ENCODE peak calls at places on chromosomes 5 and 9, in seven cellular contexts. V is GM06990, Z is A549, H is cardiac fibroblast, E is left ventricle myocardium inferior, F is stomach, X is dorsolateral prefrontal cortex. A is an unnamed sample.
A peak's percentile ranks its signal among the peaks of the same experiment; 100 is the strongest.

GRCh38 chr5:431001-431710 is 11.8 kb upstream of the EXOC3 start:
- DNase-seq in H (peak; percentile 43), X (peak; percentile 30), E (no peak), F (peak; percentile 44), V (peak; percentile 58), Z (peak; percentile 59), A (no peak)

GRCh38 chr9:24293391-24293790 is 252.3 kb downstream of the IZUMO3 start:
- DNase-seq in F (no peak), H (no peak), E (no peak), V (no peak), X (no peak), Z (no peak), A (no peak)

GRCh38 chr5:127299678-127300077 is 9.1 kb downstream of the MEGF10 start:
- DNase-seq in Z (no peak), X (no peak), F (no peak), E (no peak), V (no peak), H (peak; percentile 12), A (no peak)

GRCh38 chr5:102628449-102629175 is 126.5 kb upstream of the PAM start:
- DNase-seq in E (no peak), H (peak; percentile 57), X (no peak), F (no peak), V (no peak), Z (no peak), A (no peak)

GRCh38 chr9:36037580-36038169 is 962 bp downstream of the RECK start:
- DNase-seq in H (peak; percentile 55), V (no peak), E (no peak), X (no peak), Z (peak; percentile 17), F (no peak), A (no peak)

GRCh38 chr9:124291801-124292396 is 34.1 kb downstream of the NEK6 start:
- DNase-seq in E (peak; percentile 41), Z (no peak), F (no peak), H (no peak), V (peak; percentile 75), X (no peak), A (no peak)

GRCh38 chr9:120016231-120016630 is 563.7 kb downstream of the CDK5RAP2 start:
- DNase-seq in X (no peak), Z (no peak), E (no peak), V (no peak), H (no peak), F (no peak), A (no peak)

GRCh38 chr5:53422539-53422938 is 57.9 kb upstream of the FST start:
- DNase-seq in F (no peak), E (no peak), V (no peak), X (no peak), H (peak; percentile 96), Z (no peak), A (peak; percentile 60)

GRCh38 chr5:1141827-1142226 is 30.0 kb upstream of the SLC12A7 start:
- DNase-seq in V (no peak), H (no peak), X (no peak), E (no peak), F (no peak), Z (no peak), A (no peak)

GRCh38 chr5:172533058-172533398 is 78.7 kb upstream of the SH3PXD2B start:
- DNase-seq in X (no peak), V (no peak), H (no peak), F (no peak), E (no peak), Z (no peak), A (no peak)

GRCh38 chr9:120920495-120921178 is 6.0 kb downstream of the TRAF1 start:
- DNase-seq in Z (no peak), H (no peak), X (no peak), F (no peak), V (no peak), E (no peak), A (no peak)

GRCh38 chr5:161846731-161847130 is 1.2 kb upstream of the GABRA1 start:
- DNase-seq in Z (peak; percentile 2), F (no peak), E (no peak), V (no peak), X (no peak), H (peak; percentile 6), A (peak; percentile 5)

GRCh38 chr5:14316471-14316870 is 173.3 kb downstream of the TRIO start:
- DNase-seq in V (no peak), E (peak; percentile 22), Z (no peak), H (no peak), X (no peak), F (no peak), A (no peak)

GRCh38 chr5:43661102-43661501 is 58.1 kb downstream of the NNT start:
- DNase-seq in H (peak; percentile 80), X (no peak), V (no peak), E (no peak), Z (peak; percentile 62), F (no peak), A (peak; percentile 45)

GRCh38 chr9:124812401-124813016 is 35.6 kb downstream of the OLFML2A start:
- DNase-seq in X (no peak), H (peak; percentile 92), V (no peak), F (no peak), E (peak; percentile 48), Z (peak; percentile 86), A (peak; percentile 99)

GRCh38 chr5:112867411-112867810 is 6.3 kb downstream of the SRP19 start:
- DNase-seq in E (no peak), V (no peak), F (no peak), H (no peak), X (no peak), Z (no peak), A (no peak)

GRCh38 chr9:26170224-26170623 is 492.0 kb upstream of the TUSC1 start:
- DNase-seq in H (peak; percentile 54), E (no peak), X (no peak), V (no peak), F (no peak), Z (peak; percentile 10), A (no peak)

GRCh38 chr9:132406554-132407122 is at the start of gene TTF1:
- DNase-seq in E (peak; percentile 90), X (peak; percentile 80), Z (peak; percentile 92), H (peak; percentile 92), F (peak; percentile 91), V (peak; percentile 92), A (peak; percentile 80)

GRCh38 chr9:132409828-132410528 is at the start of gene CFAP77:
- DNase-seq in H (peak; percentile 70), E (peak; percentile 55), F (peak; percentile 42), V (peak; percentile 71), X (no peak), Z (peak; percentile 38), A (no peak)

GRCh38 chr9:132408521-132408920 is 1.5 kb upstream of the CFAP77 start:
- DNase-seq in H (no peak), X (no peak), Z (no peak), V (no peak), F (no peak), E (peak; percentile 78), A (no peak)

GRCh38 chr9:132404228-132404881 is 2.3 kb downstream of the TTF1 start:
- DNase-seq in F (no peak), Z (no peak), E (no peak), X (no peak), V (no peak), H (peak; percentile 67), A (no peak)

DNA sequence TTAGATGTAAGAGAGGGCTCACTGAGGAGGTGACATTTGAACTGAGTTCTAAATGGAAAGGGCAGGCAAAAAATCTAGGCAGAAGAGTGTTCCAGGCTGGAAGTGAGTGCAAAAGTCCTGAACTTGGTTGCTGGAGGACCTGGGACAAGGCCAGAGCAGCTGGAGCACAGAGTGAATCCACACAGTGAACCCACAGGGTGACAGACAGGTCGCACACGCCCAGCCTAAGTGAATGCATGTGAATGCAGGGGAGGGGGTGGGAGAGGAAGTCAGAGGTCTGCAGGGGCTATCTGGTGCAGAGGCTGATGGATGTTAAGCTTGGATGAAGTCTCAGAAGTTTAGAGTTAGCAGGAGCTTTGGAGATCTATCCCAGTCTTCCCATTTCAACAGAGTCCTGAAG is 556 bp upstream of the TTF1 start:
- DNase-seq in E (no peak), F (no peak), V (no peak), X (no peak), H (no peak), Z (no peak), A (no peak)
- H3K4me3 ChIP-seq in E (peak overlapping the region; percentile 93), F (peak overlapping the region; percentile 71), V (peak overlapping the region; percentile 82), X (peak overlapping the region; percentile 76), H (no peak overlapping the region), Z (peak overlapping the region; percentile 63), A (no peak overlapping the region)

DNA sequence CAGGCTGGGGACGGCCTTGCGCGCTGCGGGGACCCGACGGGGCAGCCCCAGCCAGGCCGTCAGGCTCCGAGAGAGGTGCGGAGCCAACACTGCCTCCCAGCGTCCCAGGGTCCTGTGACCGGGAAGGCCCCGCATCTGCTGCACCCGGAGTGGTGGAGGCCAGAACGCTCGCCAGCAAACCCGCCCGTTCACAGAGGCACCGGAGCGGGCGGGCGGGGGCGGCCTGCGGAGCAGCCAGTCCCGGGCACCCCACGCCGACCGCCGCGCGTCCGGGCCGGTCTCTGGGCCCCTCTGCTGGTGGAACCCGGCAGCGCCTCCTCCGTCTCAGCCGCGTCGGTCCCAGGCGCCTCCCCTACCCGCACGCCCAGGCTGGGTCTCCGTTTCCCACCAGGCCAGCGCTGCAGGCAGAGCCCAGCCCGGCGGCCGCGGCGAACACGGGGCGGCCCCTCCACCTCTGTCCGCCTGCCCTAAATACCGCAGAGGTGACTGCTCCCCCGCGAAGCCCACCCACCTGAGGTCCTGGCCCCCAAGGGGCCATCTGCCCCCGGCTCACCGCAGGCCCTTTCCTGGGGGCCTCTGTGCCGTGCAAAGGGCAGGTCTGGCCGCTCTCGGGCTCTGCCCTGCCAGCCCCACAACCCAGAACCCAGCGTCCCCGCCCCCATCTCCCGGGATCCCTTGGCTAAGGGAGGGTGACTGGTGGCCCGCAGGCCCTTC is 15.9 kb downstream of the EXD3 start:
- DNase-seq in X (no peak), F (peak; percentile 79), H (peak; percentile 63), V (peak; percentile 70), Z (peak; percentile 60), E (peak; percentile 72), A (no peak)
- TF ChIP-seq CTCF in X (peak; percentile 86), F (peak; percentile 80), H (peak; percentile 61), V (peak; percentile 50), Z (peak; percentile 72), E (peak; percentile 93), A (peak; percentile 65)

DNA sequence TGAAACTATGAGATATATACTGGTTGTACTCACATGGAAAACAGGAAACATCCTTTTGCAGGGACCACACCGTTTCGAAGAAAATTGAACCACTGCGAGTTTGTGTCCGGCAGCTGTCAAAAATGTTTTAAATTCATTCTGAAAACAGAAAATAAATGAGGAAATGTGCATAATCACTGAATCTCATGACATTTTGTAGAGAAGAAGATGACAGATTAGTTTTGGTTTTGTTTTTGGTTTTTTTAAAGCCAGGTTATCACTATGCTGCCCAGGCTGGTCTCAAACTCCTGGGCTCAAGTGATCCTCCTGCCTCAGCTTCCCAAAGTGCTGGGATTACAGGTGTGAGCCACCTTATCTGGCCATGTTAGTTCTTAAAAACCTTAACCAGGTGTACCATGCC is 3.5 kb downstream of the TXNDC8 start:
- DNase-seq in E (no peak), F (no peak), Z (no peak), H (no peak), V (peak; percentile 9), X (no peak), A (no peak)
- H3K4me3 ChIP-seq in E (no peak overlapping the region), F (no peak overlapping the region), Z (no peak overlapping the region), H (no peak overlapping the region), V (no peak overlapping the region), X (no peak overlapping the region), A (no peak overlapping the region)

DNA sequence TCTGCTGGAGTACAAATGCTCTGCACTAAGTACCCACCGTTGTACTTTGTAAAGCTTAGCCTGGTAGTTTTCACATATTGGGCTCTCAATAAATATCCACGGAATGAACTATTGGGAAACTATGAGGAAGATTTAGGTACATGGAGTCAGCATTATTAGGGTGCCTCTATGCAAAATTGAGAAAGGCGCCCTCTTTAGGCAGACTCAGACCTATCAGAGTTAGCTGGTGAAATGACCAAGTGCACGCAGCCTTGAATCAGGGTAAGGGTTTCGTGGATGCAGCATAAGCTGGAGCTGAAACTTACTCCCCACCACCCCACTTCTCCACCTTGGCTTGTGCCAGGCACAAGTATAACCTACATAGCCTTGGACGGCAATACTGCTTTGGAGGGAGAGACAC is 1178.8 kb upstream of the DMAC1 start:
- DNase-seq in F (no peak), X (no peak), E (no peak), V (no peak), H (no peak), Z (no peak), A (no peak)
- TF ChIP-seq CTCF in F (no peak), X (no peak), E (no peak), V (peak; percentile 6), H (no peak), Z (no peak), A (no peak)